ENCODE peak calls at places on chromosomes 6 and 20, in eight cellular contexts. U is endothelial cell, O is pancreas, H is GM13976, A is fibroblast of pulmonary artery, S is RWPE1, W is lower leg skin, G is sigmoid colon. K is an unnamed sample.

GRCh38 chr20:38779247-38780097 is 26.0 kb upstream of the PPP1R16B start:
- DNase-seq in S (peak), H (no peak), A (no peak), O (no peak), U (no peak), G (no peak), W (peak), K (no peak)

GRCh38 chr6:25844518-25844917 is 12.7 kb upstream of the SLC17A1 start:
- DNase-seq in W (no peak), O (no peak), G (no peak), A (no peak), U (no peak), H (no peak), S (no peak), K (no peak)

GRCh38 chr6:49782293-49783181 is 4.5 kb downstream of the PGK2 start:
- DNase-seq in U (no peak), A (no peak), H (no peak), O (no peak), W (no peak), G (no peak), S (no peak), K (no peak)

GRCh38 chr20:13900506-13900905 is 89.9 kb downstream of the SEL1L2 start:
- DNase-seq in O (no peak), U (no peak), A (no peak), G (no peak), S (no peak), H (no peak), W (no peak), K (no peak)

GRCh38 chr6:168414696-168415095 is 26.3 kb upstream of the SMOC2 start:
- DNase-seq in G (no peak), H (no peak), S (no peak), A (peak), W (no peak), U (no peak), O (no peak), K (no peak)

GRCh38 chr6:150730801-150731445 is 131.2 kb downstream of the PLEKHG1 start:
- DNase-seq in G (no peak), O (no peak), A (no peak), U (no peak), H (no peak), S (no peak), W (no peak), K (no peak)

GRCh38 chr20:50820515-50821256 is 25.8 kb downstream of the BCAS4 start:
- DNase-seq in G (no peak), A (no peak), W (no peak), U (no peak), S (no peak), O (no peak), H (no peak), K (no peak)

GRCh38 chr6:104601756-104602155 is 258.0 kb downstream of the HACE1 start:
- DNase-seq in G (no peak), S (no peak), H (no peak), W (no peak), A (no peak), O (no peak), U (no peak), K (no peak)

GRCh38 chr20:60976139-60976538 is 275.9 kb upstream of the CDH4 start:
- DNase-seq in H (no peak), U (no peak), G (no peak), A (no peak), O (no peak), W (no peak), S (no peak), K (no peak)

GRCh38 chr20:15949391-15949790 is 623.9 kb downstream of the KIF16B start:
- DNase-seq in S (no peak), A (no peak), G (no peak), H (no peak), U (no peak), O (no peak), W (no peak), K (no peak)

GRCh38 chr20:37898301-37899104 is 4.4 kb upstream of the VSTM2L start:
- DNase-seq in O (no peak), S (no peak), H (no peak), W (no peak), A (no peak), U (no peak), G (no peak), K (no peak)

GRCh38 chr6:57134954-57135353 is 37.2 kb upstream of the BAG2 start:
- DNase-seq in W (no peak), O (no peak), S (no peak), G (no peak), U (no peak), A (no peak), H (no peak), K (no peak)

GRCh38 chr6:3628143-3628840 is 123.2 kb downstream of the PXDC1 start:
- DNase-seq in S (no peak), W (peak), G (no peak), H (no peak), U (no peak), O (peak), A (no peak), K (no peak)

GRCh38 chr20:44388466-44389023 is 33.0 kb downstream of the HNF4A start:
- DNase-seq in G (peak), W (peak), H (peak), S (peak), U (peak), O (no peak), A (peak), K (peak)

GRCh38 chr6:57078808-57079207 is 11.2 kb upstream of the ZNF451 start:
- DNase-seq in U (no peak), G (no peak), W (no peak), O (no peak), A (no peak), H (no peak), S (no peak), K (no peak)

GRCh38 chr20:17014217-17014616 is 212.6 kb upstream of the PCSK2 start:
- DNase-seq in A (no peak), G (no peak), W (no peak), H (no peak), U (no peak), O (no peak), S (no peak), K (peak)

GRCh38 chr20:32777177-32777956 is 15.2 kb downstream of the DNMT3B start:
- DNase-seq in G (no peak), H (no peak), U (no peak), S (no peak), A (no peak), W (no peak), O (peak), K (no peak)

GRCh38 chr6:138682722-138683521 is 90.6 kb upstream of the CCDC28A start:
- DNase-seq in S (peak), A (peak), W (peak), U (no peak), H (no peak), O (no peak), G (no peak), K (no peak)

GRCh38 chr6:73511796-73512195 is 9.0 kb downstream of the EEF1A1 start:
- DNase-seq in S (no peak), H (no peak), A (no peak), U (no peak), G (no peak), W (no peak), O (no peak), K (no peak)

GRCh38 chr6:145498425-145498824 is 236.9 kb downstream of the EPM2A start:
- DNase-seq in W (no peak), A (no peak), H (no peak), O (no peak), U (no peak), G (no peak), S (no peak), K (no peak)

GRCh38 chr20:25470045-25470444 is 62.6 kb downstream of the GINS1 start:
- DNase-seq in O (peak), A (peak), G (peak), W (no peak), H (peak), U (peak), S (peak), K (no peak)

GRCh38 chr6:74720923-74721322 is 484.9 kb downstream of the COL12A1 start:
- DNase-seq in H (no peak), S (no peak), G (no peak), A (peak), O (no peak), W (no peak), U (no peak), K (no peak)

GRCh38 chr20:64110411-64111068 is 3.2 kb upstream of the NPBWR2 start:
- DNase-seq in S (no peak), W (peak), A (no peak), G (peak), U (no peak), H (no peak), O (no peak), K (peak)

GRCh38 chr6:40444811-40445210 is 142.4 kb downstream of the LRFN2 start:
- DNase-seq in G (no peak), O (no peak), U (no peak), S (no peak), W (no peak), A (no peak), H (no peak), K (no peak)

GRCh38 chr20:43987531-43987930 is 72.9 kb downstream of the TOX2 start:
- DNase-seq in W (peak), U (no peak), G (no peak), O (no peak), S (no peak), A (no peak), H (no peak), K (no peak)

GRCh38 chr20:32832664-32833063 is 12.9 kb downstream of the MAPRE1 start:
- DNase-seq in W (no peak), U (no peak), O (no peak), A (no peak), H (no peak), G (no peak), S (no peak), K (no peak)

GRCh38 chr6:138538390-138539031 is 39.2 kb upstream of the NHSL1 start:
- DNase-seq in H (no peak), S (no peak), U (no peak), G (peak), A (no peak), O (no peak), W (no peak), K (no peak)

DNA sequence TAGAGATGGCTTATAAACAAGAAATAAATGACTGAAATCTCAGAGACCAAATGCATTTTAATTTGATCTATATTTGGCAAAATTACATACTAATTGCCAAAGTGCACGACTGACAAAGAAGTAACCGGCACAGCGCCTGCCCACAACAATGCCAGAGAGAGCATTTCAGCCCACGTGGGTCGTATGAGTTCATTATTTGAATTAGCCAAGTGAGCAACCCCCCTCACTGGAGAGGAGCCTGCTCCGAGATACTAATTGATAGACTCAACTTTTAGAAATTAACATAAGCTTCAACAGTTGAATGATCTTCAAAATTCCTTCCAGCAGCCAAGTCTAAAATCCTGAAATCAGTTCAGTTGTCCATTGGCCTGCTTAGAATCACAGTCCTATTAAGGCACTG is 519.0 kb upstream of the AGPAT4 start:
- DNase-seq in W (no peak), G (no peak), U (no peak), O (no peak), H (no peak), A (no peak), S (no peak), K (no peak)
- TF ChIP-seq CTCF in W (no peak), G (no peak), U (no peak), O (no peak), H (no peak), A (no peak), S (no peak), K (no peak)

GRCh38 chr6:16222826-16223225 is 15.6 kb upstream of the GMPR start:
- DNase-seq in W (peak), G (no peak), H (no peak), O (no peak), S (no peak), A (no peak), U (no peak), K (no peak)
- TF ChIP-seq CTCF in W (no peak), G (no peak), H (no peak), O (no peak), S (no peak), A (no peak), U (no peak), K (no peak)

DNA sequence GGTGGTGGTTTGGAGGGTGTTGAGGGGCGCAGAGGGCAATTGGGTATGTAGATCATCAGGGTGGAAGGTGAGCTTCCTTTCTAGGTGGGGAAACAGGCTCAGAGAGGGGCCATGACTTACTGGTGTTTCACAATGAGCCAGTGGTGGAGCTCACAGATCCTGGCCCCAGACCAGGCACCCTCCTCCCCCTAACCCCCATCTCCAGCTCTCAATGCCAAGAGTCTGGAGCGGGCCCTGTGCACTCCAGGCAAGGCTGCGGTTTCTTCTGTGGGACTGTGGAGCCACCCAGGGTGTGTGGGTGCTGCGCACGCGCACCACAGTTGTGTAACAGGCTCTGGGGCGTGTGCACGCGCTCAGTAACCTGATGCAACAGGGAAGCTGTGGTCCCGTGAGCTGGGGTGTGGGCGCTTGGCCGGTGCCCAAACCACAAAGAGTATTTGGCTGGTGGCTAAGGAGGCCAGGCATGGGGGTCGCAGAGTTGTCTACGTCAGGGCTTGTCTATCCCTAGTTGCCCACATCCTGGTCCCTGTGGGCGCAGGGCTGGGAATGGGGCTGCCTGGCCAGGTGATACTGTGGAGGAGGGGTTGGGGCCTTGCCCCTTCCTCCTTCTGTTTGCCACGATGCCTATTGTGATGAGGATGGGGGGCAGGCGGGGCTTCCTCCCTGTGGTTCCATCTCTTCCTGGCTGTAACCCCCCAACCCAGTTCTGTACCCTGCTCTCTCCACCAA is 37.5 kb upstream of the MRPS18A start:
- DNase-seq in G (peak), U (no peak), S (peak), W (peak), A (peak), H (peak), O (peak), K (no peak)
- TF ChIP-seq CTCF in G (no peak), U (no peak), S (no peak), W (no peak), A (no peak), H (no peak), O (no peak), K (no peak)

DNA sequence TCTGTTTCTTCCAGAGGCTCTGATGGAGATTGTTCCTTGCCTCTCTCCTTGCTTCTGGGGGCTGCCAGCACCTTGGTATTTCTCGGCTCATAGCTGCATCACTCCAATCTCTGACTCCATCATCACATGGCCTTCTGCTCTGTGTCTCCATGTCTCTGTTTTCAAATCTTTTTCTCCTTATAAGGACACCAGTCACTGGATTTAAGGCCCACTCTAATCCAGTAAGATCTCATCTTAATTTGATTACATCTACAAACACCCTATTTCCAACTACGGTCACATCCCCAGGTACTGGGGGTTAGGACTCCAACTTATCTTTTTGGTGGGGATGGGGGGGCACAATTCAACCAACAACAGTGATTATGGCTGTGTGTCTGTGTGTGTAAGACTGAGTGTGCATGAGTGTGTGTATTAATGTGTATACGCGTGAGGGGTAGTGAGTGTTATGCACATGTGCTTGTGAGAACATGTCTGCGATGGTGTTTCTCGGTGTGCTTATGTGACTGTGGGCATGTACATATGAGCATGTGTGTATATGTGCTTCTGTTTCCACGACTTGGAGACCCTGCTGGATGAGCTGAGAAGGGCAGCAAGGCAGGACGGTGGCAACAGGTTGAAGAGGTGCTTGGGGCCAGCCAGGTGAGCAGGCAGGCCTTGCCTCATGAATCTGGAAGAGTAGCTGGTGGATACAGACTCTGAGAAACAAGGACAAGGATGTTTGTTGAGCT is 130.5 kb downstream of the MRPL14 start:
- DNase-seq in A (no peak), S (no peak), O (no peak), H (no peak), W (no peak), G (peak), U (no peak), K (no peak)
- TF ChIP-seq CTCF in A (no peak), S (no peak), O (no peak), H (no peak), W (no peak), G (no peak), U (no peak), K (no peak)

DNA sequence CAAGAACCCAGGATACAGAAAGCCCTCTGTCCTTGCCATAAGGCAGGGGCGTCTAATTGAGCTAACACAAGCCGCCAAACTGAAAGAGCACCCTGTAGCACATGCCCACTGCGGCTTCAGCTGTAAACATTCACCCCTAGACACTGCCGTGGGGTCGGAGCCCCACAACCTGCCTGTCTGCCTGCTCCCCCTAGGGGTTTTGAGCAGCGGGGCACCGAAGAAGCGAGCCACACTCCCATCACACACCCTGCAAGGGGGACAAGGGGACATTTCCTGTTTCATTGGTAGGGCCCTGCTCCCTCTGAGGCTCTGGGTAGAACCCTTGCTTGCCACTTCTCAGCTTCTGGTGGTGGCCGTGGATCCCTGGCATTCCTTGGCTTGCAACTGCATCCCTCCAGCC is 45.2 kb upstream of the BCLAF1 start:
- DNase-seq in O (no peak), H (no peak), A (no peak), S (no peak), W (no peak), G (no peak), U (peak), K (no peak)
- TF ChIP-seq CTCF in O (no peak), H (no peak), A (peak), S (no peak), W (no peak), G (no peak), U (peak), K (no peak)

K was measured in dorsolateral prefrontal cortex.